ENCODE peak calls at places on chromosome 14, in four cellular contexts. R, F, X and N are unnamed samples.

GRCh38 chr14:32349322-32349721 is 20.2 kb downstream of the AKAP6 start:
- DNase-seq in R (no peak), F (no peak), X (no peak), N (no peak)

GRCh38 chr14:52558688-52559087 is 6.1 kb downstream of the GPR137C start:
- DNase-seq in R (no peak), F (no peak), X (no peak), N (no peak)

GRCh38 chr14:98548071-98548686 is 723.8 kb downstream of the BCL11B start:
- DNase-seq in R (no peak), F (no peak), X (no peak), N (no peak)

GRCh38 chr14:94203473-94204210 is 29.5 kb downstream of the PPP4R4 start:
- DNase-seq in R (no peak), F (no peak), X (no peak), N (no peak)

GRCh38 chr14:23359722-23360447 is 5.1 kb downstream of the EFS start:
- DNase-seq in R (no peak), F (no peak), X (no peak), N (no peak)

GRCh38 chr14:34436960-34437728 is 24.9 kb downstream of the SPTSSA start:
- DNase-seq in R (no peak), F (no peak), X (no peak), N (no peak)

GRCh38 chr14:96705422-96706092 is 91.6 kb upstream of the VRK1 start:
- DNase-seq in R (no peak), F (no peak), X (no peak), N (no peak)

GRCh38 chr14:51342226-51342625 is 102.2 kb downstream of the TMX1 start:
- DNase-seq in R (no peak), F (no peak), X (no peak), N (peak; percentile 42)

GRCh38 chr14:37697489-37698121 is 102.2 kb downstream of the TTC6 start:
- DNase-seq in R (no peak), F (no peak), X (no peak), N (no peak)

GRCh38 chr14:99602054-99602787 is 1.8 kb downstream of the CCDC85C start:
- DNase-seq in R (peak; percentile 39), F (no peak), X (no peak), N (no peak)

GRCh38 chr14:95162641-95163040 is 5.3 kb upstream of the DICER1 start:
- DNase-seq in R (no peak), F (no peak), X (no peak), N (no peak)

GRCh38 chr14:93775158-93775557 is 13.1 kb downstream of the PRIMA1 start:
- DNase-seq in R (no peak), F (no peak), X (no peak), N (no peak)

GRCh38 chr14:91897121-91897701 is 29.9 kb upstream of the TC2N start:
- DNase-seq in R (peak; percentile 63), F (no peak), X (no peak), N (no peak)

GRCh38 chr14:91264151-91265150 is 19.9 kb upstream of the GPR68 start:
- DNase-seq in R (no peak), F (no peak), X (no peak), N (no peak)